ENCODE peak calls at places on chromosomes 1 and 21, in six cellular contexts. L is head of caudate nucleus; N is HFFc6; S is stimulated activated CD8-positive, alpha-beta memory T cell treated with anti-CD3 and anti-CD28 coated beads, Interleukin-4, amount 100 ng/mL, for 24 hours; K is activated T-cell treated with anti-CD3 and anti-CD28 coated beads for 48 hours; W is mesenteric fat pad. M is an unnamed sample.

GRCh38 chr1:162026906-162027305 is 3.2 kb upstream of the OLFML2B start:
- DNase-seq in L (no peak), N (no peak), S (no peak), K (no peak), W (no peak), M (no peak)

GRCh38 chr1:211648980-211649934 is 26.2 kb downstream of the NEK2 start:
- DNase-seq in L (no peak), N (no peak), S (no peak), K (peak), W (no peak), M (no peak)

GRCh38 chr1:168945870-168946269 is 160.6 kb upstream of the ATP1B1 start:
- DNase-seq in L (peak), N (no peak), S (no peak), K (no peak), W (no peak), M (no peak)

GRCh38 chr1:37096523-37096922 is 62.2 kb upstream of the GRIK3 start:
- DNase-seq in L (no peak), N (no peak), S (no peak), K (no peak), W (no peak), M (no peak)

GRCh38 chr1:202940561-202940960 is 13.5 kb upstream of the KLHL12 start:
- DNase-seq in L (no peak), N (no peak), S (no peak), K (no peak), W (no peak), M (no peak)

GRCh38 chr1:23167353-23168078 is 1.1 kb downstream of the LUZP1 start:
- DNase-seq in L (peak), N (peak), S (no peak), K (peak), W (no peak), M (peak)

GRCh38 chr1:1353389-1354151 is 4.4 kb upstream of the DVL1 start:
- DNase-seq in L (no peak), N (no peak), S (no peak), K (no peak), W (no peak), M (no peak)

GRCh38 chr1:223143760-223144248 is 756 bp upstream of the TLR5 start:
- DNase-seq in L (peak), N (no peak), S (no peak), K (no peak), W (no peak), M (peak)

GRCh38 chr21:16912075-16912474 is 600.8 kb upstream of the CXADR start:
- DNase-seq in L (no peak), N (peak), S (no peak), K (no peak), W (no peak), M (no peak)

GRCh38 chr1:82491301-82491986 is 690.7 kb downstream of the ADGRL2 start:
- DNase-seq in L (no peak), N (no peak), S (no peak), K (no peak), W (no peak), M (no peak)

GRCh38 chr1:112325504-112325903 is 70.5 kb upstream of the CTTNBP2NL start:
- DNase-seq in L (peak), N (no peak), S (no peak), K (no peak), W (no peak), M (no peak)

GRCh38 chr1:55703726-55704363 is 488.7 kb upstream of the USP24 start:
- DNase-seq in L (no peak), N (no peak), S (no peak), K (no peak), W (no peak), M (no peak)

GRCh38 chr1:36223373-36223995 is 759 bp upstream of the THRAP3 start:
- DNase-seq in L (no peak), N (peak), S (no peak), K (peak), W (no peak), M (peak)

GRCh38 chr1:74771913-74772515 is 39.1 kb downstream of the TYW3 start:
- DNase-seq in L (peak), N (peak), S (no peak), K (no peak), W (no peak), M (peak)

GRCh38 chr1:91924146-91924545 is 25.1 kb upstream of the BRDT start:
- DNase-seq in L (no peak), N (peak), S (no peak), K (no peak), W (peak), M (no peak)

GRCh38 chr1:77889671-77890070 is 1.2 kb downstream of the NEXN start:
- DNase-seq in L (no peak), N (peak), S (no peak), K (no peak), W (no peak), M (no peak)

GRCh38 chr1:235075121-235075954 is 53.3 kb downstream of the TOMM20 start:
- DNase-seq in L (peak), N (peak), S (peak), K (peak), W (peak), M (peak)

GRCh38 chr1:40017951-40018575 is 22.5 kb upstream of the CAP1 start:
- DNase-seq in L (no peak), N (no peak), S (no peak), K (no peak), W (no peak), M (no peak)

GRCh38 chr1:14822493-14822892 is 224.0 kb downstream of the KAZN start:
- DNase-seq in L (no peak), N (no peak), S (no peak), K (no peak), W (no peak), M (no peak)

GRCh38 chr1:46755121-46755520 is 36.2 kb upstream of the EFCAB14 start:
- DNase-seq in L (no peak), N (no peak), S (no peak), K (no peak), W (peak), M (no peak)

GRCh38 chr1:211920602-211921226 is 90.2 kb upstream of the LPGAT1 start:
- DNase-seq in L (no peak), N (no peak), S (no peak), K (no peak), W (no peak), M (no peak)

GRCh38 chr1:70314706-70315304 is 39.7 kb downstream of the ANKRD13C start:
- DNase-seq in L (no peak), N (no peak), S (no peak), K (no peak), W (no peak), M (no peak)

GRCh38 chr1:62034790-62035189 is 159.9 kb upstream of the L1TD1 start:
- DNase-seq in L (no peak), N (no peak), S (no peak), K (no peak), W (no peak), M (no peak)

GRCh38 chr1:93219443-93219842 is 38.9 kb downstream of the CCDC18 start:
- DNase-seq in L (no peak), N (no peak), S (no peak), K (no peak), W (no peak), M (peak)

GRCh38 chr1:66853379-66853778 is 52.3 kb upstream of the INSL5 start:
- DNase-seq in L (no peak), N (no peak), S (no peak), K (no peak), W (no peak), M (no peak)

GRCh38 chr21:44658913-44659595 is 1.3 kb downstream of the KRTAP12-3 start:
- DNase-seq in L (no peak), N (no peak), S (no peak), K (no peak), W (no peak), M (no peak)

GRCh38 chr1:208928335-208928734 is 655.2 kb upstream of the CAMK1G start:
- DNase-seq in L (no peak), N (no peak), S (no peak), K (no peak), W (no peak), M (no peak)

GRCh38 chr1:35173516-35174224 is 19.3 kb downstream of the SFPQ start:
- DNase-seq in L (no peak), N (no peak), S (no peak), K (no peak), W (no peak), M (no peak)

GRCh38 chr1:101153692-101154091 is 83.1 kb upstream of the S1PR1 start:
- DNase-seq in L (no peak), N (no peak), S (no peak), K (no peak), W (no peak), M (no peak)

GRCh38 chr1:75991497-75992114 is 59.4 kb upstream of the ASB17 start:
- DNase-seq in L (peak), N (peak), S (peak), K (peak), W (peak), M (peak)

GRCh38 chr21:15592957-15593356 is 136.8 kb upstream of the USP25 start:
- DNase-seq in L (no peak), N (no peak), S (no peak), K (no peak), W (no peak), M (no peak)

GRCh38 chr1:102045752-102046151 is 49.0 kb upstream of the OLFM3 start:
- DNase-seq in L (no peak), N (no peak), S (no peak), K (no peak), W (no peak), M (no peak)

GRCh38 chr1:228267962-228268890 is 60.4 kb downstream of the OBSCN start:
- DNase-seq in L (peak), N (no peak), S (no peak), K (no peak), W (peak), M (no peak)

GRCh38 chr1:172343246-172344099 is 77.0 kb upstream of the C1orf105 start:
- DNase-seq in L (no peak), N (peak), S (no peak), K (no peak), W (no peak), M (no peak)

GRCh38 chr1:184085667-184086066 is 34.1 kb downstream of the TSEN15 start:
- DNase-seq in L (no peak), N (no peak), S (no peak), K (no peak), W (no peak), M (no peak)

GRCh38 chr1:78104322-78104721 is 58.6 kb downstream of the GIPC2 start:
- DNase-seq in L (no peak), N (peak), S (no peak), K (no peak), W (no peak), M (no peak)

GRCh38 chr1:196623079-196623478 is 14.8 kb upstream of the KCNT2 start:
- DNase-seq in L (no peak), N (no peak), S (no peak), K (no peak), W (no peak), M (no peak)

GRCh38 chr1:241902376-241903067 is 54.5 kb downstream of the EXO1 start:
- DNase-seq in L (no peak), N (peak), S (no peak), K (no peak), W (no peak), M (no peak)

M was measured in stimulated activated naive CD8-positive, alpha-beta T cell treated with anti-CD3 and anti-CD28 coated beads, Interleukin-15, amount 100 ng/mL, for 72 hours.